ENCODE peak calls at places on chromosome 22, in five cellular contexts. Q, V, D, X and J are unnamed samples.
A peak's percentile ranks its signal among the peaks of the same experiment; 100 is the strongest.

GRCh38 chr22:29574762-29575450 is 6.0 kb downstream of the NIPSNAP1 start:
- DNase-seq in Q (no peak), V (no peak), D (no peak), X (no peak), J (no peak)

GRCh38 chr22:26585104-26585790 is 4.7 kb downstream of the TPST2 start:
- DNase-seq in Q (no peak), V (no peak), D (peak; percentile 68), X (peak; percentile 81), J (peak; percentile 60)

GRCh38 chr22:49928571-49929552 is 10.4 kb downstream of the CRELD2 start:
- DNase-seq in Q (no peak), V (no peak), D (no peak), X (no peak), J (no peak)

GRCh38 chr22:50560034-50560433 is 2.7 kb downstream of the SYCE3 start:
- DNase-seq in Q (no peak), V (no peak), D (no peak), X (no peak), J (no peak)

GRCh38 chr22:32080904-32081303 is 37.8 kb downstream of the SLC5A1 start:
- DNase-seq in Q (peak; percentile 3), V (peak; percentile 48), D (peak; percentile 47), X (no peak), J (no peak)

GRCh38 chr22:46111645-46112306 is 38.5 kb upstream of the PPARA start:
- DNase-seq in Q (no peak), V (no peak), D (no peak), X (no peak), J (no peak)

GRCh38 chr22:45846952-45847351 is 130.0 kb downstream of the WNT7B start:
- DNase-seq in Q (no peak), V (no peak), D (no peak), X (no peak), J (no peak)

GRCh38 chr22:21639359-21639758 is 2.7 kb upstream of the SDF2L1 start:
- DNase-seq in Q (no peak), V (no peak), D (no peak), X (no peak), J (no peak)

GRCh38 chr22:36587289-36588154 is 58.6 kb upstream of the EIF3D start:
- DNase-seq in Q (no peak), V (peak; percentile 1), D (no peak), X (no peak), J (no peak)

GRCh38 chr22:46007848-46008261 is 30.9 kb upstream of the WNT7B start:
- DNase-seq in Q (no peak), V (peak; percentile 40), D (no peak), X (peak; percentile 80), J (peak; percentile 96)

GRCh38 chr22:28833276-28833923 is 33.0 kb upstream of the XBP1 start:
- DNase-seq in Q (no peak), V (no peak), D (no peak), X (no peak), J (no peak)

GRCh38 chr22:39518996-39519680 is 1.2 kb upstream of the ATF4 start:
- DNase-seq in Q (no peak), V (no peak), D (peak; percentile 62), X (no peak), J (no peak)